ENCODE peak calls at places on chromosome 21, in six cellular contexts. N, J, D, O, Z and T are unnamed samples.

GRCh38 chr21:46569071-46569470 is 35.8 kb downstream of the S100B start:
- DNase-seq in O (peak), J (no peak), N (no peak), Z (no peak), D (no peak), T (no peak)

GRCh38 chr21:16454371-16454770 is 724.6 kb downstream of the USP25 start:
- DNase-seq in O (no peak), Z (peak), N (no peak), D (no peak), J (no peak), T (no peak)

GRCh38 chr21:17819878-17820232 is 699 bp upstream of the C21orf91 start:
- DNase-seq in J (no peak), D (no peak), N (no peak), O (no peak), Z (no peak), T (no peak)

GRCh38 chr21:42474982-42475381 is 21.0 kb downstream of the RSPH1 start:
- DNase-seq in O (no peak), D (no peak), J (no peak), Z (peak), N (no peak), T (no peak)

GRCh38 chr21:45844181-45844580 is 137.4 kb upstream of the COL6A1 start:
- DNase-seq in N (no peak), D (no peak), Z (no peak), J (no peak), O (no peak), T (no peak)

GRCh38 chr21:27564684-27565280 is 597.9 kb upstream of the ADAMTS5 start:
- DNase-seq in J (no peak), D (no peak), N (no peak), O (no peak), Z (peak), T (peak)

GRCh38 chr21:17613242-17613676 is 558 bp upstream of the BTG3 start:
- DNase-seq in J (no peak), Z (no peak), N (no peak), D (no peak), O (no peak), T (no peak)

GRCh38 chr21:43295016-43295958 is 126.5 kb downstream of the CRYAA start:
- DNase-seq in J (no peak), O (no peak), Z (no peak), D (no peak), N (no peak), T (no peak)

GRCh38 chr21:45590246-45590725 is 48.0 kb upstream of the SLC19A1 start:
- DNase-seq in J (peak), O (no peak), D (peak), Z (peak), N (peak), T (no peak)

GRCh38 chr21:30831194-30831765 is 1.7 kb upstream of the KRTAP7-1 start:
- DNase-seq in N (no peak), Z (peak), O (no peak), D (no peak), J (no peak), T (peak)

GRCh38 chr21:43869486-43870325 is 4.7 kb downstream of the AGPAT3 start:
- DNase-seq in O (no peak), N (no peak), J (no peak), Z (no peak), D (no peak), T (no peak)

GRCh38 chr21:45869121-45870007 is 112.2 kb upstream of the COL6A1 start:
- DNase-seq in N (no peak), D (no peak), J (no peak), Z (peak), O (peak), T (no peak)

GRCh38 chr21:25490742-25491141 is 116.5 kb downstream of the MRPL39 start:
- DNase-seq in N (no peak), Z (peak), J (no peak), D (no peak), O (no peak), T (no peak)

GRCh38 chr21:36859744-36860501 is 106.5 kb downstream of the HLCS start:
- DNase-seq in N (peak), Z (peak), O (no peak), J (no peak), D (peak), T (no peak)

GRCh38 chr21:45256912-45257672 is 30.6 kb downstream of the POFUT2 start:
- DNase-seq in Z (no peak), J (no peak), O (no peak), D (no peak), N (no peak), T (no peak)

GRCh38 chr21:41901099-41901498 is 22.0 kb upstream of the PRDM15 start:
- DNase-seq in Z (no peak), O (no peak), N (no peak), J (no peak), D (no peak), T (no peak)

GRCh38 chr21:37071561-37072238 is 1.2 kb downstream of the PIGP start:
- DNase-seq in J (no peak), O (peak), N (peak), Z (peak), D (peak), T (peak)

GRCh38 chr21:21232320-21232719 is 234.1 kb downstream of the NCAM2 start:
- DNase-seq in O (no peak), D (no peak), N (no peak), Z (peak), J (no peak), T (peak)

GRCh38 chr21:38993561-38993960 is 187.8 kb downstream of the ETS2 start:
- DNase-seq in J (no peak), Z (peak), O (peak), D (no peak), N (peak), T (no peak)

GRCh38 chr21:21101911-21102310 is 103.7 kb downstream of the NCAM2 start:
- DNase-seq in N (no peak), D (no peak), J (no peak), O (no peak), Z (no peak), T (peak)

GRCh38 chr21:37552496-37553399 is 186.2 kb downstream of the DYRK1A start:
- DNase-seq in Z (no peak), O (no peak), N (no peak), D (no peak), J (no peak), T (no peak)

GRCh38 chr21:35743571-35743970 is 316.8 kb downstream of the SETD4 start:
- DNase-seq in J (no peak), O (no peak), Z (peak), N (no peak), D (no peak), T (no peak)

GRCh38 chr21:42463861-42464515 is 32.0 kb downstream of the RSPH1 start:
- DNase-seq in Z (peak), D (peak), O (no peak), N (no peak), J (peak), T (no peak)

GRCh38 chr21:23401278-23401677 is 2206.0 kb downstream of the MRPL39 start:
- DNase-seq in N (no peak), Z (no peak), O (no peak), J (no peak), D (no peak), T (peak)

GRCh38 chr21:44348861-44349260 is 4.6 kb upstream of the TRPM2 start:
- DNase-seq in J (no peak), D (no peak), N (no peak), O (no peak), Z (no peak), T (no peak)

GRCh38 chr21:26185021-26185420 is 14.5 kb upstream of the APP start:
- DNase-seq in D (no peak), N (no peak), Z (no peak), J (no peak), O (no peak), T (no peak)